ENCODE peak calls at places on chromosomes 7 and 10, in four cellular contexts. Q, F, G and B are unnamed samples. For H3K36me3 and H3K27me3, the result is how much of the 10 kb centered on the place peaks cover.

GRCh38 chr10:8975535-8975934 is 921.0 kb downstream of the GATA3 start:
- DNase-seq in Q (no peak), F (no peak), G (no peak), B (no peak)

GRCh38 chr10:525565-526315 is 163.7 kb downstream of the DIP2C start:
- DNase-seq in Q (no peak), F (no peak), G (no peak), B (no peak)

GRCh38 chr10:24862586-24862985 is 89.8 kb downstream of the PRTFDC1 start:
- DNase-seq in Q (no peak), F (no peak), G (no peak), B (no peak)

GRCh38 chr10:10431422-10432066 is 586.1 kb upstream of the CELF2 start:
- DNase-seq in Q (no peak), F (no peak), G (no peak), B (no peak)

GRCh38 chr10:96975083-96975482 is 143.0 kb downstream of the LCOR start:
- DNase-seq in Q (no peak), F (no peak), G (no peak), B (no peak)

GRCh38 chr7:128937271-128937646 is 468 bp upstream of the IRF5 start:
- DNase-seq in Q (no peak), F (no peak), G (no peak), B (peak)

GRCh38 chr10:123726381-123726780 is 60.2 kb downstream of the GPR26 start:
- DNase-seq in Q (no peak), F (no peak), G (no peak), B (no peak)

GRCh38 chr7:94823952-94824351 is 83.4 kb upstream of the PPP1R9A start:
- DNase-seq in Q (no peak), F (peak), G (peak), B (no peak)

GRCh38 chr10:89332718-89333281 is 5.0 kb downstream of the IFIT3 start:
- DNase-seq in Q (no peak), F (no peak), G (no peak), B (no peak)

GRCh38 chr7:83677180-83677866 is 28.4 kb upstream of the SEMA3E start:
- DNase-seq in Q (peak), F (peak), G (peak), B (no peak)

GRCh38 chr7:37440738-37441404 is 7.8 kb downstream of the ELMO1 start:
- DNase-seq in Q (no peak), F (no peak), G (no peak), B (no peak)

DNA sequence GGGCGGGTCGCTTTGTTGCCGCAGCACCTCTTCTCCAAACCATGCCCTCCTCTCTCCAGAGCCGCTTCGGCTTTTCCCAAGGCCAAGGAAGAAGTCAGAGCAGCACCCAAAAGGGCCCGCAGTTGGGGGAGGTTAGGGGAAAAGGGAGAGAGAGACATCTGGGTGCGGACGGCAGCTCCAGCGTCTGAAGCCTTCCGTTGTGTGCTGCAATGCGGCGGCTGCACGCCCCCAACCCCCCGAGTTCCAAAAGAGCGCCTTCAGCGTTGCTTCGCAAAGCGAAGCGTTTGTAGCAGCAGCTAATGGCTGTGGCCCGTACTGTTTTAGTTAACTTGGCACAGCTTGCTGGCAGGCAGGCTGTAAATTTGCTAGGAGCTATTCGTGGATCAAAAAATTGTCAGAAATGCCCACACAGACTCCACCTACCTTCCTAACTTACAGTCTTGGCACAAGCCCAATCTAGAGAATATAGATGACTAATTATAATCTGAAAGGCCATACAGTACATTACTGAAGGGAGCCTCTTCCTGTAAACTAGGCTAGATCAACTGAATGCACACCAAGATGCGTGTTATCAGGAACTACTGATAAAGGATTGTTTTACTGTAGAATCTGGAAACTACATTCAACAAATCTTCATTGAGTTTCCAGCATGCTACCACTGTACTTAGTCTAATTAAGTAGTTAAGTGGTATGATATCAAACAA is 1.1 kb upstream of the KBTBD2 start:
- DNase-seq in Q (peak), F (no peak), G (peak), B (no peak)
- TF ChIP-seq POLR2AphosphoS5 in Q (no peak), F (no peak), G (no peak), B (no peak)

GRCh38 chr7:105473163-105473562 is 48.9 kb downstream of the PUS7 start:
- DNase-seq in Q (no peak), F (no peak), G (no peak), B (no peak)
- H3K36me3 ChIP-seq in Q (under half), F (under half), G (under half), B (under half)

GRCh38 chr10:61108880-61109279 is 164.9 kb upstream of the RHOBTB1 start:
- DNase-seq in Q (no peak), F (no peak), G (no peak), B (no peak)
- H3K27me3 ChIP-seq in Q (under half), F (under half), G (under half), B (under half)

GRCh38 chr10:132566892-132567291 is 29.3 kb downstream of the INPP5A start:
- DNase-seq in Q (no peak), F (no peak), G (no peak), B (no peak)
- TF ChIP-seq POLR2AphosphoS5 in Q (no peak), F (no peak), G (no peak), B (no peak)

GRCh38 chr7:102404005-102404861 is 8.1 kb downstream of the PRKRIP1 start:
- DNase-seq in Q (no peak), F (peak), G (peak), B (no peak)
- H3K36me3 ChIP-seq in Q (half or more), F (under half), G (half or more), B (under half)